ENCODE peak calls at places on chromosomes 2 and 18, in nine cellular contexts. A is K562, S is transverse colon, N is HepG2, V is endothelial cell of umbilical vein, W is breast epithelium, L is upper lobe of left lung, M is prostate gland, F is sigmoid colon. Q is an unnamed sample.

GRCh38 chr18:41071826-41072225 is 883.2 kb upstream of the PIK3C3 start:
- DNase-seq in M (no peak), V (no peak), L (no peak), F (no peak), A (no peak), N (no peak), S (no peak), W (no peak), Q (no peak)

GRCh38 chr2:217279130-217279529 is 419.3 kb upstream of the TNP1 start:
- DNase-seq in S (no peak), M (no peak), V (no peak), W (no peak), F (no peak), N (no peak), L (no peak), A (no peak), Q (no peak)

GRCh38 chr2:206846331-206846730 is 80.9 kb downstream of the FASTKD2 start:
- DNase-seq in M (no peak), W (no peak), L (no peak), S (no peak), N (no peak), A (no peak), V (no peak), F (no peak), Q (no peak)

GRCh38 chr2:95357717-95358280 is 44.7 kb upstream of the FAHD2A start:
- DNase-seq in F (peak), W (no peak), M (no peak), L (no peak), A (no peak), N (no peak), V (no peak), S (no peak), Q (no peak)

GRCh38 chr2:62215306-62216064 is 19.6 kb downstream of the B3GNT2 start:
- DNase-seq in V (peak), N (no peak), L (no peak), F (no peak), S (peak), W (no peak), M (no peak), A (peak), Q (no peak)

GRCh38 chr2:231709636-231709980 is 1.3 kb downstream of the PTMA start:
- DNase-seq in F (peak), N (no peak), A (peak), W (peak), S (peak), M (peak), L (no peak), V (peak), Q (peak)

GRCh38 chr2:95042472-95043271 is 17.2 kb downstream of the MAL start:
- DNase-seq in S (no peak), N (no peak), L (no peak), F (peak), W (no peak), V (no peak), M (no peak), A (no peak), Q (no peak)

GRCh38 chr2:30936924-30937323 is 129.7 kb upstream of the CAPN13 start:
- DNase-seq in N (no peak), W (no peak), M (no peak), L (no peak), F (no peak), V (no peak), A (no peak), S (no peak), Q (no peak)

GRCh38 chr18:30280861-30281470 is 761.6 kb downstream of the DSC3 start:
- DNase-seq in L (no peak), N (peak), A (peak), S (no peak), F (no peak), V (peak), W (no peak), M (peak), Q (no peak)

GRCh38 chr2:54574107-54574859 is 118.2 kb downstream of the SPTBN1 start:
- DNase-seq in L (no peak), S (peak), M (no peak), A (peak), F (no peak), N (peak), W (no peak), V (peak), Q (no peak)

GRCh38 chr2:107358362-107358761 is 468.3 kb upstream of the RGPD4 start:
- DNase-seq in V (no peak), A (no peak), L (no peak), F (no peak), W (no peak), S (no peak), N (no peak), M (no peak), Q (no peak)

GRCh38 chr2:65661980-65662653 is 229.7 kb upstream of the SPRED2 start:
- DNase-seq in A (no peak), F (peak), M (no peak), S (peak), W (no peak), N (no peak), V (no peak), L (no peak), Q (no peak)

GRCh38 chr2:25274868-25275574 is 66.7 kb downstream of the DNMT3A start:
- DNase-seq in N (no peak), L (no peak), F (peak), M (no peak), A (no peak), V (no peak), S (no peak), W (no peak), Q (no peak)

GRCh38 chr2:12539771-12540170 is 177.0 kb upstream of the TRIB2 start:
- DNase-seq in W (no peak), V (no peak), N (no peak), L (no peak), A (no peak), M (no peak), S (no peak), F (no peak), Q (no peak)

GRCh38 chr18:26471027-26471426 is 77.3 kb downstream of the KCTD1 start:
- DNase-seq in N (no peak), S (no peak), F (no peak), W (no peak), A (no peak), L (no peak), V (no peak), M (no peak), Q (no peak)

GRCh38 chr2:223416826-223417610 is 185.1 kb downstream of the SCG2 start:
- DNase-seq in W (no peak), F (no peak), V (no peak), L (no peak), N (no peak), S (no peak), A (no peak), M (no peak), Q (no peak)

GRCh38 chr18:49890041-49890440 is 76.7 kb upstream of the ACAA2 start:
- DNase-seq in A (no peak), F (no peak), V (no peak), N (no peak), S (no peak), W (no peak), M (no peak), L (no peak), Q (no peak)

GRCh38 chr2:16615687-16616615 is 49.7 kb downstream of the CYRIA start:
- DNase-seq in A (peak), S (no peak), L (peak), M (no peak), V (no peak), N (no peak), W (no peak), F (peak), Q (no peak)

GRCh38 chr2:152730591-152731333 is 12.3 kb downstream of the ARL6IP6 start:
- DNase-seq in M (peak), L (no peak), V (no peak), F (no peak), W (no peak), A (no peak), N (no peak), S (peak), Q (no peak)

GRCh38 chr18:54338230-54338629 is 19.4 kb downstream of the STARD6 start:
- DNase-seq in N (no peak), L (no peak), S (no peak), V (no peak), F (no peak), W (no peak), A (no peak), M (no peak), Q (no peak)

GRCh38 chr2:240559271-240559670 is 886 bp upstream of the DUSP28 start:
- DNase-seq in M (no peak), A (no peak), S (no peak), W (no peak), N (no peak), V (no peak), F (peak), L (no peak), Q (no peak)

GRCh38 chr2:240561325-240561971 is 1.3 kb downstream of the DUSP28 start:
- DNase-seq in N (no peak), A (no peak), W (no peak), F (peak), S (peak), L (no peak), M (peak), V (peak), Q (no peak)

GRCh38 chr2:240558229-240558885 is 569 bp upstream of the ANKMY1 start:
- DNase-seq in F (peak), S (no peak), M (no peak), A (no peak), W (no peak), N (no peak), L (no peak), V (no peak), Q (no peak)

GRCh38 chr2:240560084-240560479 is at the start of gene DUSP28:
- DNase-seq in S (peak), A (peak), F (peak), L (peak), W (peak), V (peak), M (peak), N (peak), Q (peak)

DNA sequence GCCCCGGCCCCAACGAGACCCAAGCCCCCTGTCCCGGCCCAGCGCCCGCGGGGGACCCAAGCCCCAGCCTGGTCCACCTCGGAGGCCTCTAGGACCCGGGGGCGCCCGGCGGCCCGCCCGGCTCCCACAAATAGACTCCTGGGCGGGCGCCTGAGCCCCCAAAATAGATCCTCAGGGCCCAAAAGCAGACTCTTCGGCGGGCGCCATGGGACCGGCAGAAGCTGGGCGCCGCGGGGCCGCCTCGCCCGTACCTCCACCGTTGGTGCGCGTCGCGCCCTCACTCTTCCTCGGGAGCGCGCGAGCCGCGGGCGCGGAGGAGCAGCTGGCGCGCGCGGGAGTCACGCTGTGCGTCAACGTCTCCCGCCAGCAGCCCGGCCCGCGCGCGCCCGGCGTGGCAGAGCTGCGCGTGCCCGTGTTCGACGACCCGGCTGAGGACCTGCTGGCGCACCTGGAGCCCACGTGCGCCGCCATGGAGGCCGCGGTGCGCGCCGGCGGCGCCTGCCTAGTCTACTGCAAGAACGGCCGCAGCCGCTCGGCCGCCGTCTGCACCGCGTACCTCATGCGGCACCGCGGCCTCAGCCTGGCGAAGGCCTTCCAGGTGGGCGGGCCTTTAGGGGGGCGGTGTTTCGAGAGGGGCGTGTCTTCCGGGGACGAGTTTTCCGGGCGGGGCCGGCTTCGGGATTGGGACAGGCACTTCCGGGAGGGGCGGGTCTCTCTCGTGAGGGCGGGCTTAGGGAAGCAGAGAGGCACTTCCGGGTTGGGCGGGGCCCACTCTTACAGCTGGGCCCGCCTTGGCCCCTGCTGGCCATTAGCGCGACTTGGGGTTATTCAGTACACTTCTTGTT is 545 bp downstream of the DUSP28 start:
- DNase-seq in V (peak), A (peak), W (peak), S (peak), F (peak), L (peak), N (peak), M (peak), Q (peak)
- TF ChIP-seq POLR2A in V (peak), A (peak), W (peak), S (peak), F (peak), L (peak), N (no peak), M (peak), Q (peak)

GRCh38 chr2:27715318-27716165 is 51.9 kb downstream of the SLC4A1AP start:
- DNase-seq in S (no peak), A (peak), L (peak), F (no peak), V (no peak), N (no peak), M (peak), W (no peak), Q (no peak)
- TF ChIP-seq POLR2AphosphoS5 in S (no peak), A (no peak), L (no peak), F (peak), V (no peak), N (no peak), M (peak), W (no peak), Q (peak)

DNA sequence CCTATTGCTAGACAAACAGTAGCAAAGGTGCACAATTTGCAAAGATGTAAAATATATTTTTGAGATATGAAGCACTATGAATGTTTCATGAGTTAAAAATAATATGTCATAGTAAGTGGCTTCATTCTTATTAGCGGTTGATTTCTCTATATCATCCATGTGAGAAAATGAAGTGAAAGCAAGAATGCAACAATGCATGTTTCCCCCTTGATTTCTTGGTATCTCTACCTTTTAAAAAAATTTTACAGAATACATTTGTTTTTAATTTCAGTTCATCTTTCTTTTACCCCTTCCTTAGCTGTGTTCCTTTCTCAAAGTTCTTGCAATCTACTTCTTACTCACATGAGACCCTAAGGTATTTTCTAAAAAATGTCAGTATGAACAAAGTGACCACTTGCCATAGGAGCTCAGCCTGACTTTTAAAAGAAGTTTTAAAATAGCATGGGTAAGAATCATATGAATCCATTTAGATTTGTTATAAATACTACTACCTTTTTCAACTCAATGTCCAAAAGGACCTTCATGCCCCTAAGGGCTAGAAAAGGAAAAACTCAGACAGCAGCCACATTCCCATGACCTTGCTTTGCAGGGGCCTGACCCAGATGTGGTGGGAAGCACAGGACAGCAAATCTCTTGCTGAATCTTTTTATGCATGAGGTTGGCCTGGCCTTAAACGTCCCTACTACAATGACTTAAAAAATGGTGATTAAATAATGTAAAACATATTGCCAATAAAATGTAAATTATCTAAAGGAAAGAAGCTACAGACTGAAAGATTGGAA is 14.8 kb upstream of the SLC38A11 start:
- DNase-seq in L (no peak), W (no peak), A (no peak), V (no peak), S (no peak), N (no peak), M (no peak), F (no peak), Q (no peak)
- TF ChIP-seq POLR2A in L (no peak), W (no peak), A (no peak), V (no peak), S (no peak), N (no peak), M (no peak), F (no peak), Q (no peak)

GRCh38 chr2:122706757-122707223 is 951.3 kb downstream of the TSN start:
- DNase-seq in N (no peak), W (no peak), A (no peak), V (no peak), S (no peak), L (no peak), M (no peak), F (no peak), Q (no peak)
- TF ChIP-seq POLR2AphosphoS5 in N (no peak), W (no peak), A (no peak), V (no peak), S (no peak), L (no peak), M (no peak), F (no peak), Q (no peak)

GRCh38 chr2:60899230-60899891 is 18.0 kb downstream of the REL start:
- DNase-seq in N (no peak), A (no peak), W (no peak), V (peak), L (no peak), F (no peak), M (no peak), S (no peak), Q (no peak)
- TF ChIP-seq POLR2A in N (no peak), A (no peak), W (no peak), V (no peak), L (no peak), F (no peak), M (no peak), S (no peak), Q (no peak)

GRCh38 chr2:794554-795244 is 117.5 kb upstream of the TMEM18 start:
- DNase-seq in S (no peak), L (no peak), V (no peak), W (no peak), M (no peak), N (no peak), A (no peak), F (no peak), Q (no peak)

GRCh38 chr2:793236-793635 is 116.0 kb upstream of the TMEM18 start:
- DNase-seq in N (no peak), F (no peak), S (no peak), A (no peak), L (no peak), V (no peak), W (no peak), M (no peak), Q (no peak)

GRCh38 chr2:797556-797955 is 120.3 kb upstream of the TMEM18 start:
- DNase-seq in F (no peak), N (no peak), A (no peak), V (no peak), S (no peak), M (no peak), W (no peak), L (no peak), Q (no peak)

GRCh38 chr2:796151-796955 is 119.1 kb upstream of the TMEM18 start:
- DNase-seq in A (no peak), F (no peak), M (no peak), S (no peak), V (no peak), W (no peak), N (no peak), L (no peak), Q (no peak)

GRCh38 chr2:795245-796041 is 118.2 kb upstream of the TMEM18 start:
- DNase-seq in V (no peak), A (no peak), N (no peak), M (no peak), S (no peak), W (no peak), L (no peak), F (no peak), Q (no peak)
- TF ChIP-seq POLR2AphosphoS5 in V (no peak), A (no peak), N (no peak), M (no peak), S (no peak), W (no peak), L (no peak), F (no peak), Q (no peak)

GRCh38 chr2:175251425-175252041 is 70.0 kb upstream of the ATP5MC3 start:
- DNase-seq in S (no peak), F (no peak), W (no peak), N (peak), A (peak), M (no peak), L (no peak), V (peak), Q (no peak)

GRCh38 chr2:175244697-175245096 is 63.2 kb upstream of the ATP5MC3 start:
- DNase-seq in V (no peak), A (no peak), F (no peak), M (no peak), N (no peak), W (no peak), S (no peak), L (no peak), Q (no peak)

DNA sequence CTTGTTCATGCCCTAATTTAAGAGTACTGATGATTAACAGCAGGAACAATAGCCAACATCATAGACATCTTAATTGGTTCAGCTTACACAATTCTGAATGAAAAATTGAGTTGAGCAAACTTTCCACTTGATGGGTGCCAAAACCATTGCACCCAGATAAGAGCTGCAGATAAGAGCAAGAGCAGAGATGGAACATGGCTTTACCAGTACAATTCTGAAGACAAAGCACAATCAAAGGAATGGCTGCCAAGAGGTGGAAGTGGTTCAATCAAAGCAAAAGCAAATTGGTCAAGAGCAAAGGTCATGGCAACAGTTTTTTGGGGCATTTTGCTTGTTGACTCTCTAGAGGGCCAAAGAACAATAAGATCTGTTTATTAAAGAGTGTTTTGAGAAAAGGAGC is 65.6 kb upstream of the ATP5MC3 start:
- DNase-seq in W (no peak), M (no peak), V (no peak), A (no peak), N (no peak), F (no peak), L (no peak), S (no peak), Q (no peak)
- TF ChIP-seq POLR2A in W (no peak), M (no peak), V (no peak), A (no peak), N (no peak), F (no peak), L (no peak), S (no peak), Q (no peak)

GRCh38 chr18:43482136-43482535 is 204.8 kb upstream of the SYT4 start:
- DNase-seq in V (no peak), N (no peak), S (no peak), W (no peak), F (no peak), A (no peak), M (no peak), L (peak), Q (peak)

GRCh38 chr18:43485565-43485964 is 208.3 kb upstream of the SYT4 start:
- DNase-seq in M (no peak), A (no peak), L (no peak), N (no peak), F (no peak), S (no peak), V (no peak), W (no peak), Q (no peak)

GRCh38 chr18:43482600-43482999 is 205.3 kb upstream of the SYT4 start:
- DNase-seq in V (no peak), S (no peak), M (no peak), W (no peak), F (no peak), A (no peak), L (peak), N (no peak), Q (peak)

GRCh38 chr18:43484710-43485109 is 207.4 kb upstream of the SYT4 start:
- DNase-seq in M (no peak), S (no peak), N (peak), F (no peak), W (no peak), V (no peak), A (no peak), L (no peak), Q (no peak)

GRCh38 chr18:43486462-43486861 is 209.2 kb upstream of the SYT4 start:
- DNase-seq in F (no peak), L (no peak), S (no peak), W (no peak), M (no peak), A (no peak), V (no peak), N (no peak), Q (no peak)
- TF ChIP-seq POLR2AphosphoS5 in F (no peak), L (no peak), S (no peak), W (no peak), M (no peak), A (no peak), V (no peak), N (no peak), Q (no peak)

Q was measured in spleen.